ENCODE peak calls at places on chromosome 14, in four cellular contexts. Q is K562, W is HepG2, Z is GM12878. N is an unnamed sample.

GRCh38 chr14:86999076-86999475 is 993.9 kb downstream of the GALC start:
- DNase-seq in Q (no peak), W (no peak), Z (no peak), N (no peak)

GRCh38 chr14:63493246-63493645 is 49.9 kb downstream of the PPP2R5E start:
- DNase-seq in Z (no peak), W (no peak), Q (no peak), N (peak)

GRCh38 chr14:51490205-51490604 is 161.5 kb upstream of the FRMD6 start:
- DNase-seq in W (no peak), Q (no peak), Z (no peak), N (no peak)

GRCh38 chr14:75547552-75548250 is 25.4 kb downstream of the BATF start:
- DNase-seq in W (no peak), Q (no peak), Z (no peak), N (no peak)

GRCh38 chr14:69317392-69317755 is 57.4 kb downstream of the GALNT16 start:
- DNase-seq in W (no peak), Q (no peak), Z (no peak), N (no peak)

GRCh38 chr14:55951366-55952206 is 166.6 kb upstream of the PELI2 start:
- DNase-seq in Z (no peak), Q (no peak), W (no peak), N (no peak)

GRCh38 chr14:37816135-37816534 is 220.7 kb downstream of the TTC6 start:
- DNase-seq in W (no peak), Q (no peak), Z (no peak), N (no peak)

GRCh38 chr14:105864651-105865265 is 338.4 kb downstream of the TMEM121 start:
- DNase-seq in Q (no peak), W (no peak), Z (no peak), N (no peak)

GRCh38 chr14:97603201-97603600 is 806.0 kb downstream of the VRK1 start:
- DNase-seq in Z (no peak), W (no peak), Q (no peak), N (no peak)

GRCh38 chr14:89417469-89418225 is 614 bp upstream of the FOXN3 start:
- DNase-seq in Z (peak), W (peak), Q (no peak), N (peak)

GRCh38 chr14:74577948-74578275 is 34.1 kb downstream of the LTBP2 start:
- DNase-seq in Q (no peak), W (no peak), Z (no peak), N (no peak)

GRCh38 chr14:22375321-22375930 is 213.6 kb downstream of the DAD1 start:
- DNase-seq in Q (peak), W (peak), Z (no peak), N (peak)

GRCh38 chr14:70436867-70437266 is 15.1 kb upstream of the ADAM21 start:
- DNase-seq in Q (no peak), Z (no peak), W (no peak), N (no peak)

GRCh38 chr14:59275668-59276067 is 87.2 kb downstream of the DAAM1 start:
- DNase-seq in W (peak), Q (peak), Z (peak), N (no peak)

GRCh38 chr14:106530423-106531107 is 1004.2 kb downstream of the TMEM121 start:
- DNase-seq in Z (peak), Q (peak), W (peak), N (no peak)

GRCh38 chr14:84036863-84037262 is 1493.1 kb upstream of the FLRT2 start:
- DNase-seq in Q (no peak), Z (peak), W (no peak), N (no peak)

GRCh38 chr14:69268763-69269162 is 8.8 kb downstream of the GALNT16 start:
- DNase-seq in Q (no peak), Z (no peak), W (no peak), N (no peak)

GRCh38 chr14:99451234-99451633 is 29.4 kb downstream of the SETD3 start:
- DNase-seq in Q (no peak), W (no peak), Z (no peak), N (no peak)

GRCh38 chr14:94918896-94919295 is 149.0 kb upstream of the GSC start:
- DNase-seq in Q (no peak), W (no peak), Z (no peak), N (no peak)

GRCh38 chr14:93137864-93138263 is 22.1 kb upstream of the ITPK1 start:
- DNase-seq in Q (peak), W (peak), Z (no peak), N (peak)

GRCh38 chr14:84871734-84872133 is 658.2 kb upstream of the FLRT2 start:
- DNase-seq in Z (no peak), W (no peak), Q (no peak), N (no peak)

GRCh38 chr14:88614218-88614907 is 51.5 kb downstream of the ZC3H14 start:
- DNase-seq in Q (no peak), W (no peak), Z (no peak), N (no peak)

GRCh38 chr14:71169028-71169427 is 261.8 kb downstream of the PCNX1 start:
- DNase-seq in W (no peak), Q (peak), Z (no peak), N (no peak)

GRCh38 chr14:75888933-75889332 is 92.9 kb downstream of the TGFB3 start:
- DNase-seq in Z (no peak), Q (no peak), W (no peak), N (no peak)

GRCh38 chr14:77950371-77950770 is 150.5 kb downstream of the ADCK1 start:
- DNase-seq in Z (no peak), W (no peak), Q (no peak), N (no peak)

GRCh38 chr14:81453166-81453766 is 53.1 kb upstream of the STON2 start:
- DNase-seq in Z (no peak), Q (peak), W (peak), N (peak)

GRCh38 chr14:79166171-79166570 is 996.0 kb downstream of the NRXN3 start:
- DNase-seq in Z (no peak), W (no peak), Q (no peak), N (no peak)

GRCh38 chr14:60648934-60649814 is at the start of gene SIX1:
- DNase-seq in Q (peak), W (peak), Z (no peak), N (peak)

GRCh38 chr14:96242126-96242525 is 13.9 kb upstream of the BDKRB1 start:
- DNase-seq in Q (no peak), Z (no peak), W (no peak), N (no peak)

GRCh38 chr14:55129428-55130193 is 559 bp downstream of the LGALS3 start:
- DNase-seq in Z (no peak), Q (no peak), W (peak), N (peak)

DNA sequence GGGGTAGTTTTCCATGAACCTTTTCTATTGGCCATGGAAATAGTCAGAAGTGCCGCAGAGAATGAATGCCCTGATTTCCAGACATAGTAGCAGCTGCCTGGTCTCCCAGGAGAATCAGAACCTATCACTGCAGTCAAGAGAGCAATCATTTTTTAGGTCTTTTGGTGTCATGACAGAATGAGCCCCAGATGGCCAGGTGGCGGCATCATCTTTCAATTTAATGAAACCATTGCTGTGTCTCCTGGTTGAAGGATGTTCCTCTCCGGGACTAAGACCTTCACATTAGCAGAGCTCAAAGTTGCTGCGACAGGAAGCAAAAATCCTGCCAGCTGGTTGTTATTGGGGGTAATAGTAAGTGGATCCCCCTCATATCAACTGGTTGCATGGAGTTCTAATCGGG is 18.8 kb downstream of the TNFAIP2 start:
- DNase-seq in Q (peak), Z (no peak), W (no peak), N (no peak)
- H3K4me3 ChIP-seq in Q (no peak), Z (no peak), W (no peak), N (no peak)

GRCh38 chr14:100729982-100730381 is 3.3 kb downstream of the DLK1 start:
- DNase-seq in W (no peak), Z (no peak), Q (no peak), N (peak)
- TF ChIP-seq MAX in W (no peak), Z (no peak), Q (no peak), N (no peak)

GRCh38 chr14:66993512-66993911 is 195.7 kb upstream of the GARIN2 start:
- DNase-seq in Q (no peak), W (no peak), Z (no peak), N (no peak)

GRCh38 chr14:67003009-67003753 is 186.1 kb upstream of the GARIN2 start:
- DNase-seq in Z (no peak), W (no peak), Q (no peak), N (no peak)

GRCh38 chr14:66992776-66993175 is 196.5 kb upstream of the GARIN2 start:
- DNase-seq in Z (no peak), Q (no peak), W (peak), N (no peak)

GRCh38 chr14:66999978-67000377 is 189.3 kb upstream of the GARIN2 start:
- DNase-seq in W (peak), Z (no peak), Q (no peak), N (no peak)

GRCh38 chr14:66998013-66998412 is 191.2 kb upstream of the GARIN2 start:
- DNase-seq in Z (no peak), Q (no peak), W (no peak), N (no peak)
- TF ChIP-seq MXI1 in Z (no peak), Q (no peak), W (no peak), N (no peak)

DNA sequence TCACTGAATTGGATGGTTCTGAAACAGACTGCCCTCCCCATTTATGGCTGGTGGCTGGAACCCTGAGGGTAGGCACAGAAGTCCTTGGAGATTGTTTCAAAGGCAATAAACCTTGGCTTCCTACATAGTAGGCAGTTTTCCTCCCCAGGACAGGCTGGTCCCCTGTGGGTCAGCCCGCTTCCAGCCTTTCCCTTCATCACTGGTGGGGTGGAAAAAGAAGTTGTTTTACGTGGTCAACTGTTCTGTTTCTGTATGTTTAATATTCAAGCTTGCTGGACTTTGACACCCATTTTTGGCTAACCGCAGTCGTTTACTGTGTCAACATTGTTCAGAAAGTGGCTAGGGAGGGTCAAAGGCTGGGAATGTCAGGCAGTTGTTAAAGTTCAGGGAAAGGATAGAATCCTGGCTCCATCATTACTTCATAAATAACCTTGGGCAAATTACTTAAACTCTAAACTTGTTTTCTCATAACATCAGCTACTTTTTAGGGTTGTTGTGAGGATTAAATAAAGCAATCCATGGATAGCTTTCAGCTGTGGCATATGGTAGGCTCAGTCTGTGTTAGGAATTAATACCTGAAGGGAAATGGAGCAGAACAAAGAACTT is 2.4 kb downstream of the KLHDC2 start:
- DNase-seq in Z (no peak), Q (no peak), W (peak), N (no peak)
- H3K4me3 ChIP-seq in Z (no peak), Q (peak), W (peak), N (peak)

DNA sequence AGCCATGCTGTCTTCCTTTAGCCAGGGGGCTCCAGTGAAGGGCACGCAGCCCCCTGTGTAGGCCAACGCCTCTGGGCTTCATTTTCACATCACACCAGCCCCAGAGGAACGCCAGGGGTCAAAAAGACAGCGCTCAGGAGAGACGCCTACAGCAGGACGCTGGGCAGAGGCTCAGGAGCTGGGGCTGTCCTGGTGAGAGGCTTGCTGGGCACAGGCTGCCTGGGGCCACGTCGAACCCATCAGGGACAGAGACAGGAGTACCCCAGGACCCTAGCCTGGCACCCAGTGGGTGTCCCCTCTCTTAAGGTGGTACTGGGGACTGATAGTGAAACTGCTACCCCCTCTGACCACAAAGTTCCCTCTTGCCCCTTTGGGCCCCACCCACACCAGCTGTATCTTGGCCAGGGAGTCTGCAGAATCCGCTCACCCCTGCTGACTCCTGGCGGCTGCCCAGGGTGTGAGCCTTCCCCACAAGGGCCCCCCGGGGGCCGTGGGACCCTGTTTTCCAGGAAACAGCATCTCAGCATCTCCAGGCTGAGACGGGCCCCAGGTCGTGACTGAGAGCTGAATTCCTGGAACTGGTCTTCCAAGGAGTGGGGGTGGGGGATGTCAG is 321.7 kb upstream of the RTL1 start:
- DNase-seq in W (no peak), Q (peak), Z (no peak), N (no peak)
- TF ChIP-seq MAX in W (no peak), Q (no peak), Z (no peak), N (no peak)

DNA sequence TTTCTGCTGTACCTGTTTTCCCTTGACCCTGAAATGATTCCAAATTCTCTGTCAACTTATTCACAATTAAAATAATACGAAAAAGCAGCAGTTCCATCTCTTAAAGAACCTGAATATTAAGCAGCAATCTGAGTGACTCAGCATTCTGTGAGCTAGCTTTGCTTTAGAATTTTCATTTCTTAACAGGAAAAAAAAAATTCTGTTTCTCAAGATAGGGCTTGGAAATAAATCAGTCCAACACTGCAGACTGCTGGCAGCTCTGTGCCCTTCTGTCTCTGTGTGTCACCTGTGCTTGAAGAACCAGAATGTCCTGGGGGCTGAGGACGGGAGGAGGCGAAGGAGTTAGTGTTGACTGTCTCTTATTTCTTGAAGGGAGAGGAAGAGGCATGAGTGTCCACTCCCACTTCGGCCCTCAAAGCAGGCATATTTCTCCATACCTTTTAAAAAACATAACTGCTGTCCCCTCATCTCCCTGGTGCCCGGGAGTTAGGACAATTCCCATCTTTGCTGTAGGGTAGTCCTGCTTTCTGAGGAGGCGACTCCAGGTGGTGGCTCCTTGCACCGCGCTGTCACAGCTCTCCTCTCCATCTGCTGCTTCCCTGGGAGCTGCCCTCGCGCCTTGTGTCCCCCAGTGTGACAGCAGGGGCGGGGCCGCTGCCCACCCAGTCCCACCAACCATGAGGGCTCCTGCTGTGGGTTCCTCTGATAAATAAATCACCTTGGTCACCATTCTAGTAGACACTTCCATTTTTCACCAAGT is 203.1 kb downstream of the CALM1 start:
- DNase-seq in W (peak), Z (no peak), Q (no peak), N (no peak)
- TF ChIP-seq MXI1 in W (no peak), Z (no peak), Q (no peak), N (no peak)

DNA sequence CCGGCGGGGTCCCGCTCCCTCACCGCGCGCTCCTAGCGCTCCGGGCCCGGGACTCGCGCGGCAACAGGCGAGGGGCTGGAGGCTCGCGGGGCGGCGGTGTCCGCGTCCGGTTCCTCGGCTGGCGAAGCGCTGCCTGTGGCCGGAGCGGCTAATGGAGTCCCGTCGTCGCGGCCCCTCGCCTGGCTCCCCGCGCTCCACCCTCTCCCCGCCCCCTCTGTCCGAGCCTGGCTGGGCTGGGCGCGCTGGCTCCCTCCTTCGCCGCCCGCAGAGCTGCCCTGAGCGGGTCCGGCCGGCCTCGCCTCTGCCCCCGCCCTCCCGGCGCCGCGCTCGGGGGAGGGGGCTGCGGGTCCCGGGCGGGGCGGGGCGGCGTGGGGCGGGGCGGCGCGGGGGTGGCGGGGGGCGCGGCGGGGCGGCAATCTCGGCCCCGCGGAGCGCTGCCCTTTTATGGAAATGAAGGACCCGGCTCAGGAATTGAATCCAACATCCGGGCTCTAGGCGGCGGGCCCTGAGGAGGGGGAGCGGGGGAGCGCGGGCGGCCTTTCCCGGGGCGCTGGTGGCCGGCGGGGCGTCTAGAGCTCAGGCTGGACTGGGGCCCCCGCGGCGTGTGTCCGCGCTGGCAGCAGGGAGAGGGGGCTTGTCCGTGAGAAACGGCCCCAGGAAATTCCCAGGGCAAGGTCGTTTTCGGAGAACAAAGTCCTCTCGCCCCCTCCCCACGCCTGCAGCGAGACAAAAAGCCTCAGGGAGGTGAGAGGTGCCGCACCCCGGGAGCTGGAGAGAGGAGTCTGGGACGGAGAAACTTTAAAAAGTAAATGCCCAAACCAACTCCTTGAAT is at the start of gene FERMT2:
- DNase-seq in Q (peak), W (peak), Z (no peak), N (peak)
- H3K4me3 ChIP-seq in Q (peak), W (peak), Z (peak), N (peak)

GRCh38 chr14:31461545-31461944 is 4.2 kb upstream of the DTD2 start:
- DNase-seq in Q (no peak), W (no peak), Z (no peak), N (no peak)

GRCh38 chr14:31457665-31458659 is 656 bp upstream of the DTD2 start:
- DNase-seq in W (peak), Z (no peak), Q (no peak), N (no peak)

DNA sequence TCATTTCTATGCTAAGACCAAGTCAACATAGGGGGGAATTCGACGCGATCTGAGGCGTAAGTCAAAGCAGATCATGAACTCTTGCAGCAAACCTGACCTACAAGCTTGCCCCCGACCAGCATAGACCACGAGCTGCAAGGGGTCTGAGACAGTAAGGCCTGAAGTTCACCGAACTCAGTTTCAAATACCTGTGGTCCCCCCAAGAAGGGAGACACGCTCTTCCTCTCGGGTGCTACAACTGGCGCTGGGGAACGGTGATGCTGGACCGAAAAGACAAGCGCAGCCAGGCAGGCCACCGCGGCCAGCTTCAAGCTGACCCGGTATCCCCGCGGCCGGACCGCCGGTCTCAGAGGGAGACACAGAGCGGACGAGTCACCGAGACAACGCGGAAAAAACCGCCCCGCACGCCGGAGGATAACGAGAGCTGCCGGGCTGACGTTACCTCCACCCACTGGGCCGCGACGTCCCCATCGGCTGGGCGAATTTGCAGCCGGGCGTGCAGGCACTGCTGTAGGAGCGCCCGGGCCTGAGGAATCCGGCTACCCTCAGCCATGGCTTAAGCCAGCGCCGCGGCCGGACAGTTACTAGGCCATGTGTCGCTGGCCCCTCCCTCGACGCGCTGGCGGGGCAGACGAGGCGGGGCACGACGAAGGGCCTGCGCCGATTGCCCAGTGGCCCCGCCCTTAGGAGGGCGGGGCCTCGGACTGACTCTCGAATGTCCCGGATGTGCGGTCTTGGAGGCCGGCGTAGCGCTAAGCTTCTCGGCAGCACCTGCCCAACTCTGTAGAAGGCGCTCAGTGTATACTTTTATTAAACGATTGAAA is at the start of gene DTD2:
- DNase-seq in W (peak), Z (peak), Q (peak), N (peak)
- TF ChIP-seq MAX in W (peak), Z (peak), Q (peak), N (peak)

N was measured in SK-N-SH.